ENCODE peak calls at places on chromosomes 13 and 19, in five cellular contexts. A is suprapubic skin, N is HCT116, E is fibroblast of lung, K is BE2C. I is an unnamed sample. For H3K4me1, the result is how much of the 10 kb centered on the place peaks cover.

GRCh38 chr19:50512112-50512998 is 1.4 kb downstream of the ASPDH start:
- DNase-seq in A (peak), N (no peak), E (no peak), K (no peak), I (no peak)

GRCh38 chr19:40740747-40741146 is 9.5 kb downstream of the ACTMAP start:
- DNase-seq in A (no peak), N (no peak), E (peak), K (no peak), I (no peak)

GRCh38 chr13:24834902-24835510 is 71.0 kb downstream of the RNF17 start:
- DNase-seq in A (no peak), N (no peak), E (no peak), K (peak), I (no peak)

GRCh38 chr19:17136617-17137016 is 61.0 kb downstream of the MYO9B start:
- DNase-seq in A (no peak), N (no peak), E (no peak), K (no peak), I (no peak)

GRCh38 chr19:34733266-34733825 is 697 bp upstream of the ZNF181 start:
- DNase-seq in A (no peak), N (no peak), E (no peak), K (no peak), I (no peak)

GRCh38 chr13:21673592-21674270 is 2.9 kb downstream of the FGF9 start:
- DNase-seq in A (no peak), N (no peak), E (peak), K (peak), I (no peak)

GRCh38 chr19:8686549-8686948 is 12.0 kb downstream of the ACTL9 start:
- DNase-seq in A (no peak), N (no peak), E (no peak), K (no peak), I (no peak)

GRCh38 chr19:28898279-28898678 is 314.7 kb downstream of the UQCRFS1 start:
- DNase-seq in A (no peak), N (no peak), E (no peak), K (no peak), I (no peak)

GRCh38 chr13:75478659-75479058 is 3.3 kb downstream of the TBC1D4 start:
- DNase-seq in A (no peak), N (no peak), E (no peak), K (no peak), I (no peak)

GRCh38 chr13:59360108-59360507 is 803.6 kb downstream of the DIAPH3 start:
- DNase-seq in A (no peak), N (no peak), E (no peak), K (no peak), I (no peak)

GRCh38 chr13:59360916-59361315 is 802.8 kb downstream of the DIAPH3 start:
- DNase-seq in A (no peak), N (no peak), E (no peak), K (no peak), I (no peak)

GRCh38 chr13:59356607-59357006 is 807.1 kb downstream of the DIAPH3 start:
- DNase-seq in A (no peak), N (no peak), E (peak), K (peak), I (peak)

GRCh38 chr13:59354665-59355064 is 809.1 kb downstream of the DIAPH3 start:
- DNase-seq in A (no peak), N (no peak), E (no peak), K (no peak), I (no peak)

DNA sequence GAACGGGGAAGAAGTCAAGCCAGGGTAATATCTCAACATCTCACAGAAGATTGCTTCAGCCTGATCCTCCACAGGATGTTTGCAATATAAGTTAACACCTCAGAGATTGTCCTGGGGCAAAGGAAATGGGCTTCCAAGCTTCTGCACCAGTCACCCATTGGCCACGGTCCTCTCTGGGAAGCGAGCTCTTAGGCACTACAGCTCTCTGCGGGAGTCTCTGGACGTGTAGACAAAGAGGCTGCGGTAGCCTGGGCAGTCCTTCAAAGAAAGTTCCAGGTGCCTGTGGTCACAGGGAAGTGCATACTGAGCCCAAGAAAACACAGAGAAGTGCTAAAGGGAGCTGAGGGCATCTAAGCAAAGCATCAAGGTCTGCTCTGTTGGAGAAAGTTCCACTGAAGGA is 805.7 kb downstream of the DIAPH3 start:
- DNase-seq in A (no peak), N (no peak), E (no peak), K (no peak), I (no peak)
- H3K4me1 ChIP-seq in A (under half), N (under half), E (under half), K (under half), I (under half)

DNA sequence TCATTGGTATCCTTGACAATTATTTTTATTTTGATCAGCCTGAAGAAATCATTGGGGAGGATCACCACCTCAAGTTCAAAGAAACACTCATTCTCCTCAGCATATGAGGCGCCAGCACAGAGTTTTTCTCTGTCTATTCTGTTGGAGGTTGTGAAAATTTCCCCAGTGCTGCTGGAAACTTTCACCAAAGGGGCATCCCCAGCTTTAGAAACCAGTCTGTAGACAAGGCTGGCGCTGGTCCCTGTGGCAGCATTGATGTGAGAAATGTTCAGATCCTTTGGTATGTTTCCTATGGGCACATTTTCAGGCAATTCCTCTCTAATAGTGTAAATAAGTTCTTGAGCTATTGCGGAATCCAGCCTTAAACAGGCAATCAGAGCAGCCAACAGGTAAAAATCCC is 2.1 kb downstream of the PCDH9 start:
- DNase-seq in A (no peak), N (no peak), E (no peak), K (no peak), I (no peak)
- TF ChIP-seq CTCF in A (no peak), N (no peak), E (no peak), K (no peak), I (no peak)

GRCh38 chr13:99310382-99311031 is 3.3 kb upstream of the GPR183 start:
- DNase-seq in A (no peak), N (no peak), E (peak), K (no peak), I (no peak)
- H3K4me1 ChIP-seq in A (under half), N (half or more), E (under half), K (under half), I (under half)

GRCh38 chr19:13019330-13019729 is 24.1 kb downstream of the NFIX start:
- DNase-seq in A (no peak), N (no peak), E (no peak), K (no peak), I (no peak)
- TF ChIP-seq CTCF in A (no peak), N (no peak), E (no peak), K (no peak), I (no peak)

DNA sequence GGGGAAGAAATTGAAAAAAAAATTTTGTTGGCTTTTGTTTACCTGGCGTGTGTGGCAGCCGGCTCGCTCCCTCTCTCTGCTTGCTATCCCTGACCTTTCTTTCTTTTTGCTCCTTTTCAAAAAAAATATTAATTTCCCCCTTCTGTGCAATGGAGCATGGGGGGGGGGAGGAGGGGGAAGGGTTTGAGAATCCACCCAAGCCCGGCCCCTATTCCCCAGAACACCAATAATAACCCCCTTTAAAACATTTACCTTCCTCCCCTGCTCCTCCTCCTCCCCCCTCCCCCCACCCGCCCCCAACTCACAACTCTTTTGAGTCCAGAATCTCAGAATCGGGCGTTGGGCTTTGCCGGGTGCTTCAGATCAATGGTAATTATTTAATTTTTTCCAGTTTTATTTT is 28.4 kb downstream of the NFIX start:
- DNase-seq in A (no peak), N (no peak), E (peak), K (no peak), I (no peak)
- H3K4me1 ChIP-seq in A (half or more), N (under half), E (under half), K (under half), I (under half)

DNA sequence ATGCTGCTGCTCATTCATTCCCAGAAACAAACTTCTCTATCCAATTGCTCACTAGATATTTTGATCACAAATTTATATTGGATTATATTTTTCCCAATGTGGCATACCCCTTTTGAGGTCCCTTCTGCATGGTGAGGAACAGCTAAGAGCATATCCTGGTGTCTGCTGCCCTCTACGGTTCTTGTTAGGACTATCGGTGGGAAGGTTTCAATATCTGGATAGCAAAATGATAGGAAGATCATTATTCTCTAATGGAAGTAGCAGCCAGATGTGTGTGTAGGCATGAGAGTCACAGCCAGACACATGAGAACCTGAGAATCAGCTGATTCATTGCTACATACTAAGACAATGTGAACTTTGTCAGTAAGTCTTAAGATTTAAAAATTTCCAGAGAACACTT is 1422.4 kb upstream of the MIR17HG start:
- DNase-seq in A (no peak), N (peak), E (peak), K (peak), I (no peak)
- TF ChIP-seq CTCF in A (no peak), N (peak), E (peak), K (peak), I (no peak)

GRCh38 chr19:3514930-3515329 is 8.8 kb downstream of the FZR1 start:
- DNase-seq in A (no peak), N (no peak), E (no peak), K (no peak), I (no peak)

GRCh38 chr19:3510727-3511126 is 4.6 kb downstream of the FZR1 start:
- DNase-seq in A (no peak), N (no peak), E (no peak), K (no peak), I (no peak)

GRCh38 chr19:3513198-3514140 is 7.4 kb downstream of the FZR1 start:
- DNase-seq in A (no peak), N (no peak), E (no peak), K (no peak), I (no peak)

GRCh38 chr19:3511506-3512251 is 5.6 kb downstream of the FZR1 start:
- DNase-seq in A (no peak), N (no peak), E (no peak), K (no peak), I (no peak)

DNA sequence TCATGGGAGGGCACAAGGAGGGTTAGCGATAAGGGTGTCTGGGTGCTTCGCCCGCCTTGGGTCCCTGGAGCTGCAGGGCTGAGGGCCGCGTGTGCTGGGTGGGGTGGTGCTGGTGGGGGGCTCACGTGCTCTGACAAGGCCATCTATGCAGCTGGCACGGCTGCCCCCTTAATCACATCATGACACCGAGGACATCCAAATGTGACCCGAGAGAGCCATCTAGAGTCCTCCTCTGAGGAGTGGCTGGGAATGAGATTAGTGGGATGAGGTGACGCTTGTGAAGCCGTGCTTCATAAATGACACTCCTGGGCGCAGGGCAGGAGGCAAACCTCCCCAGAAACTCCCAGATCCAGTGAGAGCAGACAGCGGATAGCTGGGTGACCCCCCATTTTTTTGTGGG is 6.5 kb downstream of the FZR1 start:
- DNase-seq in A (no peak), N (no peak), E (no peak), K (no peak), I (no peak)
- H3K4me1 ChIP-seq in A (under half), N (under half), E (under half), K (under half), I (under half)

GRCh38 chr19:15254547-15254946 is 22.3 kb upstream of the EPHX3 start:
- DNase-seq in A (no peak), N (no peak), E (no peak), K (no peak), I (no peak)
- TF ChIP-seq CTCF in A (no peak), N (no peak), E (no peak), K (no peak), I (no peak)

GRCh38 chr13:39406688-39407087 is 196.3 kb downstream of the LHFPL6 start:
- DNase-seq in A (no peak), N (no peak), E (no peak), K (no peak), I (no peak)
- H3K4me1 ChIP-seq in A (under half), N (under half), E (under half), K (under half), I (under half)

GRCh38 chr19:13079542-13079986 is 23.1 kb downstream of the LYL1 start:
- DNase-seq in A (no peak), N (no peak), E (peak), K (peak), I (no peak)

GRCh38 chr19:13077233-13077632 is 25.4 kb downstream of the LYL1 start:
- DNase-seq in A (no peak), N (no peak), E (peak), K (no peak), I (no peak)

GRCh38 chr19:13076320-13076719 is 26.3 kb downstream of the LYL1 start:
- DNase-seq in A (no peak), N (no peak), E (no peak), K (no peak), I (no peak)

GRCh38 chr19:13076787-13077186 is 25.9 kb downstream of the LYL1 start:
- DNase-seq in A (no peak), N (no peak), E (no peak), K (no peak), I (no peak)

GRCh38 chr19:13078897-13079541 is 23.6 kb downstream of the LYL1 start:
- DNase-seq in A (no peak), N (no peak), E (no peak), K (peak), I (no peak)
- TF ChIP-seq CTCF in A (no peak), N (no peak), E (no peak), K (no peak), I (no peak)

I was measured in breast epithelium.